ENCODE peak calls at places on chromosomes 1 and 21, in five cellular contexts. I, Y, C, T and A are unnamed samples.

GRCh38 chr1:180912801-180913616 is at the start of gene KIAA1614:
- DNase-seq in I (peak), Y (no peak), C (no peak), T (no peak), A (no peak)

GRCh38 chr1:9892563-9893528 is 17.2 kb downstream of the CTNNBIP1 start:
- DNase-seq in I (no peak), Y (no peak), C (no peak), T (no peak), A (no peak)

GRCh38 chr1:153190373-153190772 is 12.9 kb upstream of the LELP1 start:
- DNase-seq in I (no peak), Y (no peak), C (peak), T (no peak), A (no peak)

GRCh38 chr1:158396646-158397045 is 2.6 kb downstream of the OR10T2 start:
- DNase-seq in I (no peak), Y (no peak), C (no peak), T (no peak), A (no peak)

GRCh38 chr1:89632213-89633102 is 462 bp upstream of the LRRC8C start:
- DNase-seq in I (peak), Y (no peak), C (peak), T (peak), A (no peak)

GRCh38 chr1:97204468-97204867 is 482.9 kb downstream of the PTBP2 start:
- DNase-seq in I (no peak), Y (no peak), C (no peak), T (no peak), A (no peak)

GRCh38 chr1:217272385-217272784 is 358.5 kb downstream of the GPATCH2 start:
- DNase-seq in I (no peak), Y (no peak), C (no peak), T (no peak), A (no peak)

GRCh38 chr21:45301521-45302081 is 13.9 kb upstream of the POFUT2 start:
- DNase-seq in I (no peak), Y (no peak), C (no peak), T (no peak), A (no peak)

GRCh38 chr1:27614625-27615344 is 10.8 kb upstream of the AHDC1 start:
- DNase-seq in I (peak), Y (no peak), C (peak), T (no peak), A (no peak)

GRCh38 chr1:204573563-204573925 is 57.3 kb downstream of the MDM4 start:
- DNase-seq in I (no peak), Y (no peak), C (no peak), T (peak), A (no peak)

GRCh38 chr1:1144122-1144842 is 28.4 kb upstream of the C1orf159 start:
- DNase-seq in I (no peak), Y (no peak), C (no peak), T (no peak), A (no peak)

GRCh38 chr1:104991702-104992101 is 1242.0 kb downstream of the AMY1C start:
- DNase-seq in I (no peak), Y (no peak), C (no peak), T (no peak), A (no peak)

GRCh38 chr21:16908087-16908486 is 604.8 kb upstream of the CXADR start:
- DNase-seq in I (no peak), Y (no peak), C (no peak), T (no peak), A (no peak)

GRCh38 chr21:43369596-43370090 is 57.3 kb downstream of the SIK1 start:
- DNase-seq in I (no peak), Y (no peak), C (no peak), T (no peak), A (no peak)

GRCh38 chr1:166977951-166978350 is 2.6 kb upstream of the ILDR2 start:
- DNase-seq in I (no peak), Y (no peak), C (no peak), T (no peak), A (no peak)

GRCh38 chr1:145823565-145824498 is at the start of the genes POLR3C and RNF115:
- DNase-seq in I (peak), Y (peak), C (peak), T (peak), A (peak)

GRCh38 chr1:153563991-153564390 is 1.7 kb downstream of the S100A2 start:
- DNase-seq in I (no peak), Y (no peak), C (no peak), T (no peak), A (no peak)

DNA sequence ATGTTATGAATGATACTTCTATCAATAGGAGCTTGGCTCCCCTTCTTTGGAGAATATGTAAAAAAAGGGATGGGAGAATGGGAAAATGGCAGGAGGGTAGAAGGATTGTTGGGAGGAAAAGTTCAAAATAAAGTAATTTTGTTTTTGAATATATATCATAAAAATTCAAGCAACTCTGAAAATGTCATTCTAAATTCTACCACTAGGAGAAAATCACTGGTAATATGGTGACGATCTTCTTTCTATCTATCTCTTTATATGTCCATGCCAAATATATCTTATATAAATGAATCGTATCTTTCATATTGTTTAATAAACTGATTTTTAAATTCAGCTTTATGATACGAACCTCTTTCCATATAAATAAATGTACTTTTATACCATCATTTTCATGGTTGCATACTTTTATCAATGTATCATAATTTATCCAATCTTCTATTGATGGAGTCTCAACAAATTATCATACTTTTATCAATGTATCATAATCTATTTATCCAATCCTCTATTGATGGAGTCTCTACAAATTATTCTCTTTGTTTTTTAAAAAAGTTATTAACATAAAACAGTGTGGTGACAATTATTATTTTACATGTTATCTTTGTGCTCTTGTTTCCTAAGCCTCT is 73.7 kb upstream of the MARK1 start:
- DNase-seq in I (no peak), Y (no peak), C (no peak), T (no peak), A (no peak)
- TF ChIP-seq TAF1 in I (no peak), Y (no peak), C (no peak), T (no peak), A (no peak)

GRCh38 chr1:100134872-100135271 is 1.9 kb downstream of the TRMT13 start:
- DNase-seq in I (no peak), Y (no peak), C (peak), T (peak), A (no peak)
- TF ChIP-seq CTCF in I (peak), Y (no peak), C (no peak), T (peak), A (peak)

DNA sequence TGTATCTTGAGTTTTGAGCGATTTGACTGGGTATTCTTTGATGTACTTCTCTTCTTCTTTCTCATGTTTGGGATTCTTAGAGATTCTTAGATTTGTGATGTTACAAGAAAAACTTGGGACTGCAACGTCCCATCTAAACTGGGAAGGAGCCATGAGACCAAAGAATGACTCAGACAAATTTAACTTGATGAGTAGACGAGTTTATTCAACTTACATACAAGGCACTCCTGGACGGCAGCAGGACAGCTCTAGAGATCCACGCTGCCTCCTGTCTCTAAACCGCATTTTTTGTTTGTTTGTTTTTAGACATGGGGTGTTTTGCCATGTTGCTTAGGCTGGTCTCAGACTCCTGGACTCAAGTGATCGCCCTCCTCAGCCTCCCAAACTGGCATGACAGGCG is 137.1 kb downstream of the PIK3R3 start:
- DNase-seq in I (no peak), Y (no peak), C (no peak), T (no peak), A (no peak)
- TF ChIP-seq TAF1 in I (no peak), Y (no peak), C (no peak), T (no peak), A (no peak)

DNA sequence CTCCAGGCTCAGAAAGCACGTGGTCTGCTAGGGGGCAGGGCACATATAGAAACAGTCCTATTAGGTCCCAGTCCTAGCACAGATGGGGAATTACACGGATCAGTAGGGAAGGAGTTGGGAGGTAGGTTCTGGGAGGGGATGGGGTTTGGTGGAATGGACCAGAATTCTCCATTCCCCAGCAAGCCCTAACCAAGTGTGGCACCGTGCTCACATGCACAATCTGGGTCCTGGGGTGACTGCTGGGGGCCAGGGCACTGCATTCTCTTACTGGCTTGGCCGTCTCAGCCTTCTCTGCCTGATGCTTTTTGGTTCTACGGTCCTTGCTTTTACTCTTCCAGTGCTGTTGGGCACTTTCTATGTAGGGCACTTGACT is 53.9 kb downstream of the NENF start:
- DNase-seq in I (no peak), Y (no peak), C (no peak), T (no peak), A (no peak)
- TF ChIP-seq CTCF in I (no peak), Y (no peak), C (no peak), T (no peak), A (no peak)

GRCh38 chr1:173914366-173914871 is 2.7 kb downstream of the SERPINC1 start:
- DNase-seq in I (peak), Y (peak), C (peak), T (peak), A (no peak)
- TF ChIP-seq TAF1 in I (no peak), Y (no peak), C (no peak), T (no peak), A (no peak)

DNA sequence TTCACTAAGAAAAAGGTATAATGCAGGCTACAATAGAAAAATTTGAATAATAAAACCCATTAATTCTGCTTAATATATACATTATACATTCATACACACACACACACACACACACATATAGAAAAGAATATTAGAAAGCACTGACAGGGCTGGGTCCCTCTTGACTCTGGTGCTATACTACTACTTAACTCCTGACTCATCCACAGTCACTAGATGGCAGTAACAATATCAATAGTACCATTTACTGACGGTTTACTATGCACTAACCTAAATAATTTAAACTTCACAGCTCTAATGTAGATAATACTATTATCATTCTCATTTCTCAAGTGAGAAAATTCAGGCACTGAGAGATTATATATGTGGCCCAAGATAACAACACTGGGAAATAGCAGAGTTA is 87.5 kb downstream of the COP1 start:
- DNase-seq in I (no peak), Y (no peak), C (peak), T (peak), A (no peak)
- TF ChIP-seq CTCF in I (peak), Y (peak), C (no peak), T (peak), A (peak)